ENCODE peak calls at places on chromosome 18, in eight cellular contexts. O is IMR-90, A is psoas muscle, P is iPS DF 6.9, Y is ovary, H is stomach, X is transverse colon, D is heart right ventricle. J is an unnamed sample.
A peak's percentile ranks its signal among the peaks of the same experiment; 100 is the strongest.

GRCh38 chr18:30245756-30246515 is 796.6 kb downstream of the DSC3 start:
- DNase-seq in O (no peak), A (no peak), P (no peak), Y (no peak), H (no peak), X (no peak), D (no peak), J (no peak)

GRCh38 chr18:76953186-76953982 is 131.0 kb downstream of the ZNF236 start:
- DNase-seq in O (peak; percentile 7), A (peak; percentile 61), P (no peak), Y (peak; percentile 83), H (peak; percentile 96), X (peak; percentile 62), D (peak; percentile 63), J (peak; percentile 81)

GRCh38 chr18:37019157-37019571 is 190.2 kb downstream of the KIAA1328 start:
- DNase-seq in O (peak; percentile 11), A (no peak), P (peak; percentile 29), Y (no peak), H (no peak), X (no peak), D (no peak), J (no peak)

GRCh38 chr18:47261902-47262301 is 10.4 kb upstream of the SKOR2 start:
- DNase-seq in O (no peak), A (no peak), P (no peak), Y (no peak), H (no peak), X (no peak), D (no peak), J (no peak)

GRCh38 chr18:58241877-58242276 is 197.9 kb downstream of the NEDD4L start:
- DNase-seq in O (peak; percentile 93), A (peak; percentile 36), P (no peak), Y (no peak), H (no peak), X (no peak), D (no peak), J (no peak)

GRCh38 chr18:23529597-23529996 is 26.3 kb downstream of the RMC1 start:
- DNase-seq in O (peak; percentile 62), A (no peak), P (no peak), Y (no peak), H (no peak), X (no peak), D (no peak), J (no peak)

GRCh38 chr18:37565138-37565984 is at the start of gene CELF4:
- DNase-seq in O (no peak), A (no peak), P (no peak), Y (no peak), H (no peak), X (no peak), D (no peak), J (no peak)

GRCh38 chr18:33579147-33579867 is 1.3 kb downstream of the ASXL3 start:
- DNase-seq in O (no peak), A (no peak), P (no peak), Y (no peak), H (no peak), X (peak; percentile 11), D (no peak), J (no peak)

GRCh38 chr18:23703057-23703986 is 14.1 kb downstream of the LAMA3 start:
- DNase-seq in O (peak; percentile 79), A (no peak), P (no peak), Y (no peak), H (no peak), X (no peak), D (peak; percentile 29), J (no peak)

GRCh38 chr18:24631238-24632025 is 171.0 kb downstream of the HRH4 start:
- DNase-seq in O (peak; percentile 15), A (no peak), P (no peak), Y (no peak), H (no peak), X (no peak), D (peak; percentile 45), J (no peak)

GRCh38 chr18:47997338-47997780 is 66.9 kb upstream of the SMAD2 start:
- DNase-seq in O (no peak), A (no peak), P (peak; percentile 68), Y (no peak), H (no peak), X (no peak), D (no peak), J (no peak)

GRCh38 chr18:77086656-77087390 is 45.8 kb downstream of the MBP start:
- DNase-seq in O (no peak), A (peak; percentile 42), P (no peak), Y (peak; percentile 61), H (no peak), X (peak; percentile 58), D (no peak), J (no peak)

GRCh38 chr18:75884728-75885127 is 457.2 kb upstream of the SMIM21 start:
- DNase-seq in O (no peak), A (no peak), P (no peak), Y (no peak), H (no peak), X (no peak), D (peak; percentile 8), J (no peak)
- H3K4me3 ChIP-seq in O (no peak overlapping the region), A (no peak overlapping the region), P (no peak overlapping the region), Y (no peak overlapping the region), H (no peak overlapping the region), X (no peak overlapping the region), D (no peak overlapping the region), J (no peak overlapping the region)

DNA sequence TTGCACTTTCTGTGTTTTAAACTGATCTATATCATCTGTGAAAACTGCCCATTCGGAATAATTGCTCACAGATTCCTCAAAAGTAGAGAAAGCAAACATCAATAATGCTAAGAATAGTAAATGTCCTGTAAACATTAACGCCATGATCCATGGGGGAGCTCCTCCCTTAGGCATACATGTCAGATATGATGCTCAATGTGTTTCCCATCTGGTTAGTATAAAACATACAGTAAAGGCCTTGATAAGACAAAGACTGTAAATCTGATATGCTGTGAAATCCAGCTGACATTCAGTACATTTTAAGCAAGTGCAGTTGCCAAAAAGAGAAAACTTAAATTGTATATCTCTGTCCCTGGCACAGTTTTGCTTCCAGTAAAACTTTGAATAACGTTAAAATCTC is 2.1 kb downstream of the DSEL start:
- DNase-seq in O (peak; percentile 23), A (no peak), P (no peak), Y (no peak), H (no peak), X (no peak), D (no peak), J (no peak)
- H3K4me1 ChIP-seq in O (peaks cover 12% of the 10 kb centered on the region), A (peaks cover 9% of the 10 kb centered on the region), P (no peaks in the 10 kb centered on the region), Y (peaks cover 2% of the 10 kb centered on the region), H (peaks cover 6% of the 10 kb centered on the region), X (peaks cover 15% of the 10 kb centered on the region), D (peaks cover 11% of the 10 kb centered on the region), J (peaks cover 9% of the 10 kb centered on the region)

GRCh38 chr18:4844320-4844719 is 352.7 kb downstream of the AKAIN1 start:
- DNase-seq in O (no peak), A (no peak), P (no peak), Y (no peak), H (no peak), X (no peak), D (no peak), J (no peak)
- H3K9me3 ChIP-seq in O (peaks cover 8% of the 10 kb centered on the region), A (no peaks in the 10 kb centered on the region), P (no peaks in the 10 kb centered on the region), Y (no peaks in the 10 kb centered on the region), H (peaks cover 33% of the 10 kb centered on the region), X (no peaks in the 10 kb centered on the region), D (no peaks in the 10 kb centered on the region), J (no peaks in the 10 kb centered on the region)

GRCh38 chr18:8708670-8709069 is 3.3 kb downstream of the MTCL1 start:
- DNase-seq in O (no peak), A (no peak), P (no peak), Y (no peak), H (no peak), X (no peak), D (no peak), J (no peak)
- H3K4me3 ChIP-seq in O (no peak overlapping the region), A (no peak overlapping the region), P (no peak overlapping the region), Y (no peak overlapping the region), H (peak overlapping the region; percentile 71), X (no peak overlapping the region), D (no peak overlapping the region), J (no peak overlapping the region)

GRCh38 chr18:10300739-10301138 is 153.7 kb upstream of the APCDD1 start:
- DNase-seq in O (no peak), A (no peak), P (no peak), Y (no peak), H (no peak), X (no peak), D (no peak), J (no peak)

GRCh38 chr18:10297079-10297478 is 157.4 kb upstream of the APCDD1 start:
- DNase-seq in O (no peak), A (no peak), P (no peak), Y (no peak), H (no peak), X (no peak), D (no peak), J (no peak)

GRCh38 chr18:10298346-10298745 is 156.1 kb upstream of the APCDD1 start:
- DNase-seq in O (no peak), A (no peak), P (no peak), Y (no peak), H (no peak), X (no peak), D (no peak), J (no peak)

GRCh38 chr18:10301831-10302483 is 152.5 kb upstream of the APCDD1 start:
- DNase-seq in O (no peak), A (no peak), P (no peak), Y (no peak), H (no peak), X (no peak), D (no peak), J (no peak)

GRCh38 chr18:10299686-10300085 is 154.7 kb upstream of the APCDD1 start:
- DNase-seq in O (no peak), A (no peak), P (no peak), Y (no peak), H (no peak), X (no peak), D (no peak), J (no peak)
- H3K4me1 ChIP-seq in O (no peaks in the 10 kb centered on the region), A (no peaks in the 10 kb centered on the region), P (no peaks in the 10 kb centered on the region), Y (peaks cover 4% of the 10 kb centered on the region), H (no peaks in the 10 kb centered on the region), X (no peaks in the 10 kb centered on the region), D (no peaks in the 10 kb centered on the region), J (no peaks in the 10 kb centered on the region)

GRCh38 chr18:55841314-55841713 is 253.3 kb upstream of the TCF4 start:
- DNase-seq in O (no peak), A (no peak), P (no peak), Y (no peak), H (no peak), X (no peak), D (no peak), J (no peak)

GRCh38 chr18:55839350-55839749 is 251.4 kb upstream of the TCF4 start:
- DNase-seq in O (peak; percentile 75), A (no peak), P (no peak), Y (no peak), H (no peak), X (no peak), D (no peak), J (no peak)

GRCh38 chr18:55838841-55839240 is 250.8 kb upstream of the TCF4 start:
- DNase-seq in O (peak; percentile 44), A (no peak), P (no peak), Y (no peak), H (no peak), X (no peak), D (no peak), J (no peak)

GRCh38 chr18:55840601-55841170 is 252.7 kb upstream of the TCF4 start:
- DNase-seq in O (no peak), A (no peak), P (no peak), Y (no peak), H (no peak), X (no peak), D (no peak), J (no peak)

GRCh38 chr18:55838322-55838721 is 250.3 kb upstream of the TCF4 start:
- DNase-seq in O (no peak), A (no peak), P (no peak), Y (no peak), H (no peak), X (no peak), D (no peak), J (no peak)
- H3K9me3 ChIP-seq in O (peaks cover 12% of the 10 kb centered on the region), A (peaks cover 12% of the 10 kb centered on the region), P (no peaks in the 10 kb centered on the region), Y (no peaks in the 10 kb centered on the region), H (peaks cover 17% of the 10 kb centered on the region), X (no peaks in the 10 kb centered on the region), D (no peaks in the 10 kb centered on the region), J (no peaks in the 10 kb centered on the region)